ENCODE peak calls at places on chromosomes 2 and 18, in six cellular contexts. E, P, Q, N, B and A are unnamed samples.

GRCh38 chr2:31271851-31272267 is 37.9 kb downstream of the EHD3 start:
- DNase-seq in P (peak), N (no peak), B (peak), E (peak), Q (peak), A (no peak)

GRCh38 chr18:35241523-35241804 is 630 bp downstream of the ZNF397 start:
- DNase-seq in B (no peak), Q (no peak), P (no peak), N (no peak), E (no peak), A (no peak)

GRCh38 chr2:187994464-187995331 is 297.0 kb upstream of the GULP1 start:
- DNase-seq in N (no peak), P (peak), Q (peak), E (peak), B (peak), A (no peak)

GRCh38 chr2:238949710-238950345 is 101.9 kb downstream of the TWIST2 start:
- DNase-seq in N (no peak), Q (no peak), E (no peak), B (no peak), P (no peak), A (no peak)

GRCh38 chr2:46537624-46538023 is 58.3 kb downstream of the TMEM247 start:
- DNase-seq in P (no peak), E (no peak), Q (peak), B (no peak), N (no peak), A (no peak)

GRCh38 chr2:74849228-74849892 is 15.4 kb downstream of the HK2 start:
- DNase-seq in Q (no peak), P (peak), B (no peak), N (no peak), E (peak), A (no peak)

GRCh38 chr18:54882318-54882717 is 54.0 kb downstream of the RAB27B start:
- DNase-seq in E (no peak), B (no peak), Q (no peak), N (no peak), P (peak), A (no peak)

GRCh38 chr2:126946323-126947089 is 47.8 kb downstream of the TEX51 start:
- DNase-seq in Q (no peak), B (no peak), P (no peak), E (no peak), N (no peak), A (no peak)

GRCh38 chr2:85905187-85905666 is 16.4 kb upstream of the ST3GAL5 start:
- DNase-seq in N (no peak), B (no peak), E (peak), P (no peak), Q (peak), A (no peak)

GRCh38 chr2:101152195-101153076 is 1.3 kb upstream of the TBC1D8 start:
- DNase-seq in P (peak), Q (peak), E (peak), N (no peak), B (peak), A (peak)

GRCh38 chr2:1134629-1135028 is 184.0 kb downstream of the SNTG2 start:
- DNase-seq in N (no peak), E (no peak), B (no peak), P (no peak), Q (no peak), A (no peak)

GRCh38 chr2:15729709-15730544 is 138.3 kb downstream of the DDX1 start:
- DNase-seq in P (no peak), N (no peak), E (no peak), B (no peak), Q (no peak), A (no peak)

GRCh38 chr2:102117488-102117887 is 25.1 kb upstream of the IL1R1 start:
- DNase-seq in Q (peak), B (no peak), N (no peak), E (peak), P (no peak), A (no peak)

GRCh38 chr2:12990523-12990922 is 273.8 kb downstream of the TRIB2 start:
- DNase-seq in Q (no peak), P (no peak), N (no peak), E (no peak), B (no peak), A (no peak)

GRCh38 chr2:239523944-239524310 is 123.1 kb upstream of the HDAC4 start:
- DNase-seq in E (no peak), Q (no peak), B (no peak), N (no peak), P (no peak), A (no peak)

GRCh38 chr2:237752761-237753165 is 45.8 kb upstream of the RBM44 start:
- DNase-seq in Q (no peak), E (no peak), N (no peak), P (no peak), B (no peak), A (no peak)

GRCh38 chr2:216692636-216693413 is 2.5 kb downstream of the IGFBP5 start:
- DNase-seq in P (peak), B (no peak), N (no peak), E (peak), Q (peak), A (peak)

GRCh38 chr2:39488450-39488849 is 51.4 kb upstream of the MAP4K3 start:
- DNase-seq in N (no peak), P (no peak), B (peak), Q (peak), E (peak), A (no peak)

GRCh38 chr2:235495373-235496238 is 1.8 kb downstream of the AGAP1 start:
- DNase-seq in P (no peak), N (no peak), E (no peak), Q (no peak), B (no peak), A (no peak)

GRCh38 chr2:84971799-84972790 is 1.1 kb downstream of the KCMF1 start:
- DNase-seq in E (peak), N (no peak), P (peak), B (peak), Q (peak), A (no peak)

GRCh38 chr18:59382388-59382787 is 23.3 kb upstream of the LMAN1 start:
- DNase-seq in N (no peak), Q (no peak), B (no peak), P (no peak), E (no peak), A (no peak)

GRCh38 chr2:112075490-112076260 is 20.6 kb downstream of the TMEM87B start:
- DNase-seq in E (peak), N (no peak), P (no peak), B (no peak), Q (no peak), A (no peak)

GRCh38 chr2:240431663-240432424 is 3.6 kb upstream of the GPC1 start:
- DNase-seq in P (no peak), N (no peak), E (no peak), B (no peak), Q (no peak), A (no peak)

GRCh38 chr2:202721621-202722020 is 86.9 kb downstream of the FAM117B start:
- DNase-seq in Q (peak), N (no peak), B (peak), E (peak), P (peak), A (no peak)

GRCh38 chr18:73683618-73684238 is 463.9 kb downstream of the FBXO15 start:
- DNase-seq in B (peak), E (peak), Q (no peak), N (no peak), P (no peak), A (no peak)

GRCh38 chr2:174327559-174327897 is 7.2 kb upstream of the SP9 start:
- DNase-seq in Q (no peak), B (no peak), N (no peak), P (no peak), E (no peak), A (no peak)

GRCh38 chr2:47145466-47145865 is 9.6 kb downstream of the STPG4 start:
- DNase-seq in E (no peak), Q (no peak), B (no peak), P (no peak), N (no peak), A (no peak)

GRCh38 chr2:37893327-37893726 is 31.8 kb upstream of the RMDN2 start:
- DNase-seq in E (no peak), N (no peak), B (no peak), P (no peak), Q (no peak), A (no peak)

GRCh38 chr2:37894601-37895000 is 30.5 kb upstream of the RMDN2 start:
- DNase-seq in P (no peak), Q (no peak), B (no peak), E (peak), N (no peak), A (no peak)

GRCh38 chr2:37892436-37893114 is 32.5 kb upstream of the RMDN2 start:
- DNase-seq in P (no peak), Q (no peak), B (no peak), N (no peak), E (no peak), A (no peak)

GRCh38 chr2:37895135-37895534 is 30.0 kb upstream of the RMDN2 start:
- DNase-seq in B (no peak), P (no peak), Q (no peak), N (no peak), E (no peak), A (no peak)

DNA sequence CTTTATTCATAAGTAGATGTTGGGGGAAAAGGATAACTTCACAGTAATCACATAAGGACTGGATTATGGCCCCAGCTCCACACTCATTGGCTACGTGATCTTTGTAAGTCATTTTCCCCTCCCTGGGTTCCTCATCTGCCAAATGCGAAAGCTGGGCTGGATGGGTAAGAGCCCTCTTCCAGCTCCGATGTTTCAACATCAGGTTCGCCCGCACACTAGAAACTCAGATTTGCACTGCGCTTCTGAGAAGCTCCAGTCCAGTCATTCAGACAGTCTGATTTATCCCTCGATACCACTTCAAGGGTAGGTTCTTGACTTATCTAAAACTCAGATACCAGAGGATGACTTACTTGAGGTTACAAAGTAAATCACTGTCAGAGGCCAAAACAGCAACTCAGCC is 31.0 kb upstream of the RMDN2 start:
- DNase-seq in N (no peak), B (no peak), P (no peak), E (no peak), Q (no peak), A (no peak)
- H3K4ac ChIP-seq in N (no peak), B (no peak), P (no peak), E (no peak), Q (no peak), A (no peak)

GRCh38 chr2:104371084-104371483 is 482.8 kb upstream of the POU3F3 start:
- DNase-seq in Q (no peak), P (no peak), B (no peak), E (no peak), N (no peak), A (no peak)
- H3K4me3 ChIP-seq in Q (no peak), P (no peak), B (no peak), E (no peak), N (no peak), A (no peak)

DNA sequence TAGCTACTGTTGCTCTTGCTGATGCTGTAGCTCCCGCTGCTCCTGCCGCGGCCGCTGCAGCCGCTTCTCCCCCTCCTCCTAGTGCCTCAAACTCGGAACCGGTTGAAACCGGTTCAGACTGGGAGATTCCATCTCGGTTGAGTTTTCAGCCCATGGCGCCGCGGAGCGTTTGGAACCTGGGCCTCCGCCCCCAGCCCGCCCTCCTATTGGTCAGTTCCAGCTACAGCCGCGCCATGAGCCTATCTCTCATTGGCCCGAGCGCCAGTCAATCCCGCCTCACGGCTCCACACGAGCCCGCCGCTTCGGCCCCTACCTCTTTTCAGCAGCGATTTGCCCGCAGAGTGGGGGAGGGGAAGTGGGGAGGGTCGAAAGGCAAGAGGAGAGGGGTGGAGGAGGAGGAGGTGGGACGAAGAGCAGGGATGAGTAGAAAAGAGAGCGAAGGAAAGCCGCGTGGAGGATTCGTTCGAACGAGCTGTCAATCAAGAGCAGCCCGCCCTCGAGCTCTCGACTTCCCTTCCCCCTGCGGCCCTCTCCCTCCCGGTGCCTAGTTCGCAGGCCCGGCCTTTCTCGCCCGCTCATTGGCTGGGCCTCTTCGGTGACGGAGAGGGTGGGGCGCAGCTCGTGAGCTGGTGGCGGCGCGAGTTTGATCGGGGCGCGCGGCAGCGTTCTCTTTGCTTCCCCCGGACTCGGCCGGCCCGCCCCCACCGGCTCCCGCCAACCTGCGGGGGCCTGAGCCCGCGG is at the start of gene XPO1:
- DNase-seq in Q (peak), E (peak), N (peak), P (peak), B (peak), A (peak)
- H3K4ac ChIP-seq in Q (peak), E (peak), N (peak), P (peak), B (peak), A (peak)

DNA sequence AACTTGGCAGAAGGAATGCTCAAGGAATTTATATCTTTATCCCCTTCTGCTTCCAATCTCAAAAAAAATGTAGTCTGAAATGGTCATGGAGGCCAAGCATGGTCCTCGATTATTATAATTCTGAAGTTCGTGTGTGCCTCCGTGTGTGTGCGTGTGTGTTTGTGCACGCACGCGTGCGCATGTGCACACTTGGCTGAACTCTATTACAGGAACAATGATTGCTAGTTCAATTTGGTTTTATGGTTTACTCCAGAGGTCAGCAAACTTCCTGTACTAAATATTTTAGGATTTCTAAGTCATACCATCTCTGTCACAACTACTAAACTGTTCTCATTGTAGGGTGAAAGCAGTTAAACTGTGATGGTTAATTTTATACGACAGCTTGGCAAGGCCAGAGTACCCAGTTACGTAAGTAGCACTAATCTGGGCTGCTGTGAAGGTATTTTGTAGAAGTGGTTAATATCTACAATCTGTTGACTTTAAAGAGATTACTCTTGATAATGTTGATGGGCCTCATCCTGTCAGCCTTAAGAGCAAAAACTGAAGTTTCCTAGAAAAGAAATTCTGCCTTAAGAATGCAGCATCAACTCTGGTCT is 5.8 kb upstream of the MARCHF7 start:
- DNase-seq in Q (peak), B (no peak), E (no peak), P (peak), N (no peak), A (no peak)
- H3K4me3 ChIP-seq in Q (no peak), B (no peak), E (no peak), P (no peak), N (no peak), A (no peak)

GRCh38 chr2:209940923-209941322 is 61.5 kb upstream of the RPE start:
- DNase-seq in B (no peak), P (no peak), Q (no peak), N (no peak), E (no peak), A (no peak)
- H3K4ac ChIP-seq in B (no peak), P (no peak), Q (no peak), N (no peak), E (no peak), A (no peak)

GRCh38 chr2:144469788-144470187 is 50.1 kb downstream of the ZEB2 start:
- DNase-seq in P (no peak), Q (no peak), N (no peak), B (no peak), E (no peak), A (no peak)
- H3K4me3 ChIP-seq in P (no peak), Q (no peak), N (no peak), B (no peak), E (no peak), A (no peak)

GRCh38 chr2:200888719-200889625 is at the start of the genes NIF3L1 and PPIL3:
- DNase-seq in P (peak), Q (peak), B (peak), N (peak), E (peak), A (peak)
- H3K4ac ChIP-seq in P (peak), Q (no peak), B (peak), N (peak), E (peak), A (no peak)

GRCh38 chr2:148553332-148553887 is 91.1 kb upstream of the EPC2 start:
- DNase-seq in P (no peak), B (no peak), E (no peak), N (no peak), Q (no peak), A (no peak)
- H3K4me3 ChIP-seq in P (no peak), B (no peak), E (peak), N (no peak), Q (peak), A (no peak)